ENCODE peak calls at places on chromosomes 5 and 9, in ten cellular contexts. O is activated CD8-positive, alpha-beta memory T cell treated with anti-CD3 and anti-CD28 coated beads, Interleukin-2, amount 10 ng/mL, durations not matched to agents 7 days and 5 days; A is NCI-H2107; Q is Peyer's patch; I is AG09319; T is caudate nucleus; E is NCI-H226; L is body of pancreas; X is stimulated activated CD8-positive, alpha-beta memory T cell treated with anti-CD3 and anti-CD28 coated beads, Interleukin-2, amount 100 ng/mL, for 48 hours; S is HFFc6. J is an unnamed sample.

GRCh38 chr5:107127906-107128305 is 542.8 kb downstream of the EFNA5 start:
- DNase-seq in O (no peak), A (no peak), Q (no peak), I (no peak), T (no peak), E (no peak), L (no peak), X (no peak), S (no peak), J (peak; percentile 3)

GRCh38 chr5:132905938-132906337 is 32.5 kb downstream of the LEAP2 start:
- DNase-seq in O (no peak), A (no peak), Q (no peak), I (no peak), T (no peak), E (no peak), L (no peak), X (no peak), S (no peak), J (peak; percentile 78)

GRCh38 chr9:116471093-116471906 is 215.8 kb upstream of the TRIM32 start:
- DNase-seq in O (no peak), A (no peak), Q (no peak), I (peak; percentile 84), T (no peak), E (no peak), L (no peak), X (no peak), S (no peak), J (peak; percentile 42)

GRCh38 chr5:15914603-15915002 is 265.0 kb downstream of the MARCHF11 start:
- DNase-seq in O (no peak), A (no peak), Q (no peak), I (peak; percentile 16), T (no peak), E (no peak), L (no peak), X (no peak), S (peak; percentile 26), J (no peak)

GRCh38 chr9:137078701-137079400 is 1.5 kb downstream of the UAP1L1 start:
- DNase-seq in O (no peak), A (no peak), Q (no peak), I (no peak), T (no peak), E (no peak), L (no peak), X (no peak), S (no peak), J (no peak)

GRCh38 chr5:142421158-142421617 is 96.4 kb upstream of the SPRY4 start:
- DNase-seq in O (no peak), A (no peak), Q (no peak), I (no peak), T (no peak), E (no peak), L (no peak), X (no peak), S (no peak), J (peak; percentile 39)

GRCh38 chr5:180808461-180809000 is 5.9 kb upstream of the MGAT1 start:
- DNase-seq in O (no peak), A (no peak), Q (no peak), I (no peak), T (no peak), E (no peak), L (no peak), X (no peak), S (no peak), J (no peak)

GRCh38 chr5:80481019-80481893 is 6.6 kb upstream of the FAM151B start:
- DNase-seq in O (peak; percentile 70), A (peak; percentile 12), Q (no peak), I (peak; percentile 36), T (no peak), E (peak; percentile 6), L (peak; percentile 47), X (no peak), S (peak; percentile 65), J (peak; percentile 59)

GRCh38 chr5:61659221-61659696 is 327.2 kb downstream of the ZSWIM6 start:
- DNase-seq in O (no peak), A (no peak), Q (peak; percentile 68), I (no peak), T (no peak), E (no peak), L (peak; percentile 72), X (no peak), S (no peak), J (no peak)

GRCh38 chr5:112024769-112025168 is 267.8 kb upstream of the NREP start:
- DNase-seq in O (no peak), A (no peak), Q (no peak), I (no peak), T (no peak), E (no peak), L (no peak), X (no peak), S (no peak), J (no peak)